ENCODE peak calls at places on chromosomes 3 and 15, in ten cellular contexts. One of them, this sample, is unnamed.

GRCh38 chr3:169390310-169390731 is 273.2 kb downstream of the MECOM start:
- DNase-seq in uterus: no peak
- DNase-seq in stomach: no peak
- DNase-seq in adrenal gland: no peak
- DNase-seq in transverse colon: peak; percentile 39
- DNase-seq in IMR-90: no peak
- DNase-seq in ovary: no peak
- DNase-seq in Peyer's patch: no peak
- DNase-seq in A549: no peak
- DNase-seq in prostate gland: no peak
- DNase-seq in this sample: no peak

GRCh38 chr3:172749201-172749965 is 1.1 kb upstream of the ECT2 start:
- DNase-seq in adrenal gland: no peak
- DNase-seq in Peyer's patch: no peak
- DNase-seq in transverse colon: no peak
- DNase-seq in ovary: peak; percentile 51
- DNase-seq in uterus: peak; percentile 22
- DNase-seq in stomach: peak; percentile 39
- DNase-seq in IMR-90: peak; percentile 96
- DNase-seq in A549: peak; percentile 98
- DNase-seq in prostate gland: peak; percentile 14
- DNase-seq in this sample: no peak

GRCh38 chr3:99482191-99482590 is 156.2 kb upstream of the COL8A1 start:
- DNase-seq in transverse colon: no peak
- DNase-seq in stomach: no peak
- DNase-seq in A549: no peak
- DNase-seq in Peyer's patch: no peak
- DNase-seq in IMR-90: no peak
- DNase-seq in ovary: no peak
- DNase-seq in uterus: no peak
- DNase-seq in prostate gland: no peak
- DNase-seq in adrenal gland: no peak
- DNase-seq in this sample: no peak

GRCh38 chr3:120438971-120439370 is 11.8 kb downstream of the FSTL1 start:
- DNase-seq in ovary: peak; percentile 55
- DNase-seq in transverse colon: peak; percentile 56
- DNase-seq in Peyer's patch: no peak
- DNase-seq in stomach: no peak
- DNase-seq in IMR-90: peak; percentile 93
- DNase-seq in uterus: no peak
- DNase-seq in A549: peak; percentile 58
- DNase-seq in prostate gland: peak; percentile 65
- DNase-seq in adrenal gland: peak; percentile 77
- DNase-seq in this sample: no peak

GRCh38 chr3:194274424-194275085 is 76.6 kb downstream of the CPN2 start:
- DNase-seq in A549: no peak
- DNase-seq in ovary: peak; percentile 16
- DNase-seq in IMR-90: no peak
- DNase-seq in Peyer's patch: no peak
- DNase-seq in prostate gland: no peak
- DNase-seq in adrenal gland: peak; percentile 73
- DNase-seq in uterus: no peak
- DNase-seq in stomach: no peak
- DNase-seq in transverse colon: no peak
- DNase-seq in this sample: no peak

GRCh38 chr3:78992400-78992799 is 775.4 kb downstream of the ROBO1 start:
- DNase-seq in adrenal gland: no peak
- DNase-seq in ovary: no peak
- DNase-seq in A549: no peak
- DNase-seq in IMR-90: no peak
- DNase-seq in Peyer's patch: no peak
- DNase-seq in transverse colon: no peak
- DNase-seq in stomach: no peak
- DNase-seq in prostate gland: no peak
- DNase-seq in uterus: no peak
- DNase-seq in this sample: no peak

GRCh38 chr3:171393032-171393744 is 67.0 kb downstream of the TNIK start:
- DNase-seq in ovary: no peak
- DNase-seq in A549: no peak
- DNase-seq in transverse colon: no peak
- DNase-seq in adrenal gland: no peak
- DNase-seq in IMR-90: peak; percentile 58
- DNase-seq in uterus: no peak
- DNase-seq in Peyer's patch: no peak
- DNase-seq in stomach: no peak
- DNase-seq in prostate gland: no peak
- DNase-seq in this sample: no peak

GRCh38 chr3:67458406-67458805 is 196.0 kb downstream of the SUCLG2 start:
- DNase-seq in prostate gland: no peak
- DNase-seq in transverse colon: no peak
- DNase-seq in IMR-90: peak; percentile 70
- DNase-seq in adrenal gland: no peak
- DNase-seq in stomach: no peak
- DNase-seq in ovary: no peak
- DNase-seq in Peyer's patch: no peak
- DNase-seq in A549: no peak
- DNase-seq in uterus: no peak
- DNase-seq in this sample: no peak

GRCh38 chr15:69526086-69526485 is 73.5 kb downstream of the RPLP1 start:
- DNase-seq in ovary: no peak
- DNase-seq in stomach: no peak
- DNase-seq in Peyer's patch: no peak
- DNase-seq in IMR-90: peak; percentile 21
- DNase-seq in uterus: no peak
- DNase-seq in adrenal gland: no peak
- DNase-seq in transverse colon: no peak
- DNase-seq in prostate gland: no peak
- DNase-seq in A549: no peak
- DNase-seq in this sample: no peak

GRCh38 chr15:77393471-77393840 is 26.4 kb downstream of the PEAK1 start:
- DNase-seq in ovary: no peak
- DNase-seq in adrenal gland: no peak
- DNase-seq in stomach: no peak
- DNase-seq in A549: no peak
- DNase-seq in IMR-90: peak; percentile 60
- DNase-seq in uterus: no peak
- DNase-seq in transverse colon: no peak
- DNase-seq in prostate gland: no peak
- DNase-seq in Peyer's patch: no peak
- DNase-seq in this sample: no peak

GRCh38 chr3:170458285-170458684 is 39.6 kb downstream of the CLDN11 start:
- DNase-seq in stomach: no peak
- DNase-seq in uterus: no peak
- DNase-seq in prostate gland: peak; percentile 42
- DNase-seq in adrenal gland: no peak
- DNase-seq in Peyer's patch: no peak
- DNase-seq in IMR-90: no peak
- DNase-seq in transverse colon: no peak
- DNase-seq in ovary: no peak
- DNase-seq in A549: no peak
- DNase-seq in this sample: no peak

GRCh38 chr3:69542265-69543079 is 156.6 kb upstream of the FRMD4B start:
- DNase-seq in A549: peak; percentile 13
- DNase-seq in IMR-90: no peak
- DNase-seq in adrenal gland: no peak
- DNase-seq in stomach: no peak
- DNase-seq in Peyer's patch: no peak
- DNase-seq in uterus: no peak
- DNase-seq in transverse colon: no peak
- DNase-seq in prostate gland: no peak
- DNase-seq in ovary: no peak
- DNase-seq in this sample: peak; percentile 76

GRCh38 chr3:126606021-126606420 is 47.3 kb upstream of the C3orf22 start:
- DNase-seq in prostate gland: no peak
- DNase-seq in A549: no peak
- DNase-seq in uterus: no peak
- DNase-seq in Peyer's patch: no peak
- DNase-seq in adrenal gland: no peak
- DNase-seq in ovary: no peak
- DNase-seq in transverse colon: no peak
- DNase-seq in stomach: no peak
- DNase-seq in IMR-90: no peak
- DNase-seq in this sample: no peak

GRCh38 chr3:121651684-121652083 is 9.0 kb downstream of the HCLS1 start:
- DNase-seq in ovary: no peak
- DNase-seq in Peyer's patch: no peak
- DNase-seq in A549: peak; percentile 20
- DNase-seq in prostate gland: no peak
- DNase-seq in transverse colon: no peak
- DNase-seq in stomach: no peak
- DNase-seq in adrenal gland: no peak
- DNase-seq in IMR-90: no peak
- DNase-seq in uterus: no peak
- DNase-seq in this sample: no peak

GRCh38 chr3:185770071-185770470 is 54.8 kb downstream of the IGF2BP2 start:
- DNase-seq in stomach: no peak
- DNase-seq in IMR-90: no peak
- DNase-seq in transverse colon: no peak
- DNase-seq in adrenal gland: no peak
- DNase-seq in Peyer's patch: no peak
- DNase-seq in uterus: no peak
- DNase-seq in prostate gland: no peak
- DNase-seq in A549: no peak
- DNase-seq in ovary: no peak
- DNase-seq in this sample: no peak

GRCh38 chr3:196513697-196514349 is 1.3 kb downstream of the SMCO1 start:
- DNase-seq in stomach: no peak
- DNase-seq in prostate gland: no peak
- DNase-seq in A549: no peak
- DNase-seq in adrenal gland: no peak
- DNase-seq in transverse colon: no peak
- DNase-seq in ovary: no peak
- DNase-seq in IMR-90: peak; percentile 64
- DNase-seq in Peyer's patch: no peak
- DNase-seq in uterus: no peak
- DNase-seq in this sample: no peak

GRCh38 chr3:196517919-196518318 is 2.8 kb upstream of the SMCO1 start:
- DNase-seq in transverse colon: no peak
- DNase-seq in A549: no peak
- DNase-seq in IMR-90: no peak
- DNase-seq in stomach: peak; percentile 38
- DNase-seq in uterus: no peak
- DNase-seq in prostate gland: no peak
- DNase-seq in adrenal gland: no peak
- DNase-seq in Peyer's patch: no peak
- DNase-seq in ovary: no peak
- DNase-seq in this sample: no peak

GRCh38 chr3:196514913-196515621 is at the start of gene SMCO1:
- DNase-seq in uterus: no peak
- DNase-seq in A549: no peak
- DNase-seq in transverse colon: no peak
- DNase-seq in ovary: no peak
- DNase-seq in Peyer's patch: no peak
- DNase-seq in stomach: no peak
- DNase-seq in adrenal gland: peak; percentile 20
- DNase-seq in prostate gland: no peak
- DNase-seq in IMR-90: no peak
- DNase-seq in this sample: no peak

GRCh38 chr3:196517142-196517808 is 2.1 kb upstream of the SMCO1 start:
- DNase-seq in Peyer's patch: no peak
- DNase-seq in A549: no peak
- DNase-seq in prostate gland: no peak
- DNase-seq in stomach: no peak
- DNase-seq in IMR-90: no peak
- DNase-seq in uterus: no peak
- DNase-seq in transverse colon: no peak
- DNase-seq in adrenal gland: no peak
- DNase-seq in ovary: no peak
- DNase-seq in this sample: no peak

GRCh38 chr3:196514350-196514716 is 813 bp downstream of the SMCO1 start:
- DNase-seq in prostate gland: no peak
- DNase-seq in A549: no peak
- DNase-seq in transverse colon: no peak
- DNase-seq in IMR-90: no peak
- DNase-seq in Peyer's patch: no peak
- DNase-seq in uterus: no peak
- DNase-seq in adrenal gland: no peak
- DNase-seq in stomach: no peak
- DNase-seq in ovary: no peak
- DNase-seq in this sample: no peak
- H3K4me3 ChIP-seq in prostate gland: no peak overlapping the region
- H3K4me3 ChIP-seq in A549: no peak overlapping the region
- H3K4me3 ChIP-seq in transverse colon: no peak overlapping the region
- H3K4me3 ChIP-seq in IMR-90: no peak overlapping the region
- H3K4me3 ChIP-seq in Peyer's patch: no peak overlapping the region
- H3K4me3 ChIP-seq in uterus: no peak overlapping the region
- H3K4me3 ChIP-seq in adrenal gland: no peak overlapping the region
- H3K4me3 ChIP-seq in stomach: no peak overlapping the region
- H3K4me3 ChIP-seq in ovary: no peak overlapping the region
- H3K4me3 ChIP-seq in this sample: no peak overlapping the region

DNA sequence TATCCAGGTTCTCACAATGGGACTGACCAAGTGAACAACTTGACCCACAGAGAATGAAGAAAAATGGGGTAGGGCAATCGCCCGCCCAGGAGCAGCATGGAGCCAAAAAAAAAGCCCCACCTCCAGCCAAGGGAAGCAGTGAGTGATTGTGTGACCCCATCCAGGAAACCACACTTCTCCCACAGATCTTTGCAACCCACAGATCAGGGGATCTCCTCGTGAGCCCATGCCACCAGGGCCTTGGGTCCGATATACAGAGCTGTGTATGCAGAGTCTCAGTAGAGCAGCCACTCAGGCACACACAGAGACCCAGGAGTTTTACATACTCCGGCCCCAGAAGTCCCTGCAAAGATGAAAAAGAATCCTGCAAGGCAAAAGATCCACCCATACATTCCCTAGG is 35.7 kb downstream of the PYGO1 start:
- DNase-seq in A549: no peak
- DNase-seq in stomach: no peak
- DNase-seq in adrenal gland: no peak
- DNase-seq in IMR-90: no peak
- DNase-seq in Peyer's patch: no peak
- DNase-seq in prostate gland: no peak
- DNase-seq in ovary: no peak
- DNase-seq in uterus: no peak
- DNase-seq in transverse colon: no peak
- DNase-seq in this sample: no peak
- H3K27ac ChIP-seq in A549: no peak overlapping the region
- H3K27ac ChIP-seq in stomach: no peak overlapping the region
- H3K27ac ChIP-seq in adrenal gland: no peak overlapping the region
- H3K27ac ChIP-seq in IMR-90: no peak overlapping the region
- H3K27ac ChIP-seq in Peyer's patch: no peak overlapping the region
- H3K27ac ChIP-seq in prostate gland: no peak overlapping the region
- H3K27ac ChIP-seq in ovary: no peak overlapping the region
- H3K27ac ChIP-seq in uterus: no peak overlapping the region
- H3K27ac ChIP-seq in transverse colon: no peak overlapping the region
- H3K27ac ChIP-seq in this sample: no peak overlapping the region

GRCh38 chr15:67098768-67099282 is 33.4 kb downstream of the SMAD3 start:
- DNase-seq in Peyer's patch: no peak
- DNase-seq in ovary: no peak
- DNase-seq in transverse colon: no peak
- DNase-seq in prostate gland: no peak
- DNase-seq in A549: no peak
- DNase-seq in uterus: no peak
- DNase-seq in stomach: no peak
- DNase-seq in adrenal gland: no peak
- DNase-seq in IMR-90: no peak
- DNase-seq in this sample: no peak
- TF ChIP-seq POLR2A in Peyer's patch: no peak
- TF ChIP-seq POLR2A in ovary: no peak
- TF ChIP-seq POLR2A in transverse colon: no peak
- TF ChIP-seq POLR2A in prostate gland: no peak
- TF ChIP-seq POLR2A in A549: no peak
- TF ChIP-seq POLR2A in uterus: no peak
- TF ChIP-seq POLR2A in stomach: no peak
- TF ChIP-seq POLR2A in adrenal gland: no peak
- TF ChIP-seq POLR2A in IMR-90: no peak
- TF ChIP-seq POLR2A in this sample: no peak

GRCh38 chr15:67548532-67548852 is 6.0 kb downstream of the MAP2K5 start:
- DNase-seq in A549: no peak
- DNase-seq in IMR-90: no peak
- DNase-seq in transverse colon: no peak
- DNase-seq in adrenal gland: no peak
- DNase-seq in ovary: no peak
- DNase-seq in stomach: no peak
- DNase-seq in prostate gland: no peak
- DNase-seq in Peyer's patch: no peak
- DNase-seq in uterus: no peak
- DNase-seq in this sample: no peak
- H3K4me3 ChIP-seq in A549: no peak overlapping the region
- H3K4me3 ChIP-seq in IMR-90: no peak overlapping the region
- H3K4me3 ChIP-seq in transverse colon: peak overlapping the region; percentile 18
- H3K4me3 ChIP-seq in adrenal gland: no peak overlapping the region
- H3K4me3 ChIP-seq in ovary: no peak overlapping the region
- H3K4me3 ChIP-seq in stomach: no peak overlapping the region
- H3K4me3 ChIP-seq in prostate gland: no peak overlapping the region
- H3K4me3 ChIP-seq in Peyer's patch: no peak overlapping the region
- H3K4me3 ChIP-seq in uterus: no peak overlapping the region
- H3K4me3 ChIP-seq in this sample: no peak overlapping the region

This sample was measured in spleen.